ENCODE peak calls at places on chromosome 12, in seven cellular contexts. One of them, this sample, is unnamed.

GRCh38 chr12:29883558-29883957 is 99.8 kb upstream of the TMTC1 start:
- DNase-seq in GM12865: no peak
- DNase-seq in CD8-positive, alpha-beta T cell: no peak
- DNase-seq in HTR-8/SVneo: no peak
- DNase-seq in NCI-H460: no peak
- DNase-seq in stimulated activated CD8-positive, alpha-beta memory T cell treated with anti-CD3 and anti-CD28 coated beads, Interleukin-15, amount 100 ng/mL, for 1 hour: no peak
- DNase-seq in NCI-H1092: no peak
- DNase-seq in this sample: no peak

GRCh38 chr12:65925626-65926025 is 101.3 kb downstream of the HMGA2 start:
- DNase-seq in NCI-H460: no peak
- DNase-seq in stimulated activated CD8-positive, alpha-beta memory T cell treated with anti-CD3 and anti-CD28 coated beads, Interleukin-15, amount 100 ng/mL, for 1 hour: no peak
- DNase-seq in HTR-8/SVneo: no peak
- DNase-seq in CD8-positive, alpha-beta T cell: no peak
- DNase-seq in NCI-H1092: no peak
- DNase-seq in GM12865: peak; percentile 27
- DNase-seq in this sample: no peak

GRCh38 chr12:111673503-111673902 is 12.3 kb downstream of the BRAP start:
- DNase-seq in NCI-H1092: no peak
- DNase-seq in NCI-H460: peak; percentile 31
- DNase-seq in HTR-8/SVneo: no peak
- DNase-seq in GM12865: peak; percentile 25
- DNase-seq in stimulated activated CD8-positive, alpha-beta memory T cell treated with anti-CD3 and anti-CD28 coated beads, Interleukin-15, amount 100 ng/mL, for 1 hour: no peak
- DNase-seq in CD8-positive, alpha-beta T cell: no peak
- DNase-seq in this sample: peak; percentile 11

GRCh38 chr12:106753526-106753925 is 21.0 kb upstream of the RIC8B start:
- DNase-seq in NCI-H1092: no peak
- DNase-seq in GM12865: peak; percentile 88
- DNase-seq in CD8-positive, alpha-beta T cell: peak; percentile 68
- DNase-seq in stimulated activated CD8-positive, alpha-beta memory T cell treated with anti-CD3 and anti-CD28 coated beads, Interleukin-15, amount 100 ng/mL, for 1 hour: no peak
- DNase-seq in NCI-H460: no peak
- DNase-seq in HTR-8/SVneo: no peak
- DNase-seq in this sample: no peak

GRCh38 chr12:56699020-56699661 is 11.1 kb upstream of the PTGES3 start:
- DNase-seq in GM12865: no peak
- DNase-seq in NCI-H460: no peak
- DNase-seq in CD8-positive, alpha-beta T cell: no peak
- DNase-seq in stimulated activated CD8-positive, alpha-beta memory T cell treated with anti-CD3 and anti-CD28 coated beads, Interleukin-15, amount 100 ng/mL, for 1 hour: no peak
- DNase-seq in HTR-8/SVneo: no peak
- DNase-seq in NCI-H1092: no peak
- DNase-seq in this sample: no peak

GRCh38 chr12:127145929-127146789 is 1120.8 kb upstream of the TMEM132C start:
- DNase-seq in CD8-positive, alpha-beta T cell: peak; percentile 89
- DNase-seq in GM12865: no peak
- DNase-seq in NCI-H1092: no peak
- DNase-seq in stimulated activated CD8-positive, alpha-beta memory T cell treated with anti-CD3 and anti-CD28 coated beads, Interleukin-15, amount 100 ng/mL, for 1 hour: peak; percentile 51
- DNase-seq in NCI-H460: no peak
- DNase-seq in HTR-8/SVneo: peak; percentile 5
- DNase-seq in this sample: peak; percentile 32

GRCh38 chr12:71599213-71599612 is 64.4 kb downstream of the ZFC3H1 start:
- DNase-seq in HTR-8/SVneo: no peak
- DNase-seq in stimulated activated CD8-positive, alpha-beta memory T cell treated with anti-CD3 and anti-CD28 coated beads, Interleukin-15, amount 100 ng/mL, for 1 hour: no peak
- DNase-seq in NCI-H460: no peak
- DNase-seq in CD8-positive, alpha-beta T cell: no peak
- DNase-seq in GM12865: no peak
- DNase-seq in NCI-H1092: no peak
- DNase-seq in this sample: no peak

GRCh38 chr12:132953163-132953425 is 3.0 kb downstream of the ZNF605 start:
- DNase-seq in HTR-8/SVneo: no peak
- DNase-seq in NCI-H460: no peak
- DNase-seq in GM12865: no peak
- DNase-seq in CD8-positive, alpha-beta T cell: no peak
- DNase-seq in NCI-H1092: no peak
- DNase-seq in stimulated activated CD8-positive, alpha-beta memory T cell treated with anti-CD3 and anti-CD28 coated beads, Interleukin-15, amount 100 ng/mL, for 1 hour: no peak
- DNase-seq in this sample: no peak